ENCODE peak calls at places on chromosome 20, in seven cellular contexts. J is K562, M is ovary, V is GM12878, I is transverse colon, R is gastrocnemius medialis, A is A549. K is an unnamed sample.

GRCh38 chr20:44174996-44175766 is 11.8 kb downstream of the JPH2 start:
- DNase-seq in R (peak), A (no peak), I (no peak), V (no peak), J (no peak), M (no peak), K (peak)

GRCh38 chr20:17936306-17936790 is 32.2 kb downstream of the SNX5 start:
- DNase-seq in J (no peak), I (no peak), M (no peak), A (no peak), R (no peak), V (no peak), K (no peak)

GRCh38 chr20:57030611-57031600 is 235.5 kb downstream of the BMP7 start:
- DNase-seq in R (no peak), J (no peak), I (no peak), V (no peak), M (no peak), A (no peak), K (no peak)

GRCh38 chr20:4449977-4450715 is 271.6 kb upstream of the PRND start:
- DNase-seq in R (no peak), M (no peak), V (no peak), I (no peak), A (peak), J (no peak), K (no peak)

GRCh38 chr20:19826179-19826914 is 68.3 kb downstream of the RIN2 start:
- DNase-seq in I (no peak), J (no peak), M (no peak), A (no peak), V (no peak), R (no peak), K (no peak)

GRCh38 chr20:44073011-44073674 is 113.8 kb downstream of the JPH2 start:
- DNase-seq in J (no peak), V (no peak), M (peak), A (no peak), R (no peak), I (no peak), K (no peak)

GRCh38 chr20:44186674-44187053 is 324 bp downstream of the JPH2 start:
- DNase-seq in R (peak), J (no peak), V (no peak), I (peak), M (no peak), A (no peak), K (no peak)

GRCh38 chr20:45174434-45175364 is at the start of gene PI3:
- DNase-seq in I (peak), R (no peak), M (no peak), V (no peak), J (no peak), A (no peak), K (no peak)

GRCh38 chr20:6265204-6265904 is 142.5 kb upstream of the FERMT1 start:
- DNase-seq in M (no peak), J (no peak), V (no peak), I (no peak), A (peak), R (no peak), K (no peak)

GRCh38 chr20:38970302-38970701 is 8.2 kb downstream of the DHX35 start:
- DNase-seq in R (no peak), I (no peak), A (no peak), V (no peak), M (no peak), J (no peak), K (no peak)

GRCh38 chr20:38973546-38974120 is 11.5 kb downstream of the DHX35 start:
- DNase-seq in J (no peak), A (no peak), V (no peak), R (no peak), I (no peak), M (peak), K (peak)

GRCh38 chr20:38975539-38976120 is 13.5 kb downstream of the DHX35 start:
- DNase-seq in V (no peak), I (no peak), M (no peak), A (no peak), R (no peak), J (peak), K (no peak)

GRCh38 chr20:38969708-38970107 is 7.6 kb downstream of the DHX35 start:
- DNase-seq in R (no peak), V (no peak), M (no peak), J (no peak), A (no peak), I (peak), K (no peak)

GRCh38 chr20:38973107-38973506 is 11.0 kb downstream of the DHX35 start:
- DNase-seq in A (no peak), M (no peak), R (no peak), I (no peak), J (no peak), V (no peak), K (no peak)
- H3K27ac ChIP-seq in A (no peak), M (no peak), R (no peak), I (peak), J (no peak), V (no peak), K (peak)

GRCh38 chr20:64053841-64054661 is 4.6 kb upstream of the SOX18 start:
- DNase-seq in J (peak), M (no peak), I (no peak), R (no peak), V (no peak), A (peak), K (peak)
- TF ChIP-seq CTCF in J (peak), M (no peak), I (no peak), R (no peak), V (peak), A (peak), K (no peak)

DNA sequence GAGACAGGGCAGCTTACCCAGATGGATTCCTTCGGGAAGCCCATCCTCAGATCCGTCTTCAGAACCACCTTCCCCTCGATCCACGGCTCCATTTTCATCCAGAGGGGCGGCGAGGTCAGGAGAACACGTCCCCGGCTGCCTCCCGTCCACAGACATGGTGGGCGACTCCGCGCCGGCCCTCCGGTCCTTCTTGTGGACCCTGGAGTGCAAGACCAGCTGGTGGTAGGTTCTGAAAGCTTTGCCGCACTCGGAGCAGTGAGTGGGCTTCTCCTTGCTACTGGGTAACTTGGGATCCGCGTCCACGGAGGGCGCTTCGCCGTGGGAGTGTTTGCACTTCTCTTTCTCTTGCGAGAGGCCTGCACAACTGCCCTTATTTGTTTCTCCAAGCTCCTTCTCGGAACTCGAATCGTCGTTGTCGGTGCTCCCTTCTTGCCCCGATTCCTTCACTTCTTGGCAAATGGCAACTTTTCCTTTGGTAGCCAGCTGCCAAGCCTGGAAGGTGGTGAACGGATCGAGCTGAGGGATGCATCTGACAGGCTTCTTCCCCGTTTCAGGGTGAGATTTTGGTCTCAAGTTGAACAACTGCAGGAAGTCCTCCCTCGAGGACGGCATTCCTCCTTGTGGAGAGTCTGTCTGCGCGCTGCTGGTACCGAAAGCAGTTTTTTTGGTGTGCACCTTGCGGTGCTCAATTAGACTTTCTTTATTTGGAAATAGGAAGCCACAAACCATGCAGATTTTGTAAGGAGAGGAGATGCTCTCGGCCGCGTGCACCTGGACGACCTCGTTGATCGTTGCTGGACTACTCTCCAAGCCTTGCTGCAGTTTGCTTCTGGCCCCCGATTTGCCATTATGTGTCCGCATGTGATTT is 12.0 kb downstream of the ZNF217 start:
- DNase-seq in A (no peak), M (no peak), V (no peak), I (peak), J (no peak), R (no peak), K (no peak)
- TF ChIP-seq POLR2A in A (no peak), M (no peak), V (peak), I (no peak), J (no peak), R (no peak), K (no peak)

DNA sequence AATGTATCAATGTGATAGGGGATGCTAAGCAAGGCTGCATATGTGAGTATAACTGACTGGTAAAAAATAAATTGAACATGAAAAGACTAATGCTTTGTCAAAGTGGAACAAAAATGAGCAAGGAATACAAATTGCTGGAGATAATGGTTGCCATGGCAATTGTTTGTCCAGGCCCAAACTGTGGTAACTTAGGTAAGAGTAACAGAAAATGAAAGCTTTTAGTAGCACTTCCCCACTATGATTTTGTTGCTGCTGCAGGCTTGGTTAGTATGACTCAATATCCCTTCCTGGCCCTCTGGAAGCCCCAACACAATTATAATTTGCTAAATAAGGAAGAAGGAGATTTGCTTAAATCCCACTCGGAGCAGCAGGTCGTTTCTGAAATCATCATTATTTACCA is 577.1 kb downstream of the DOK5 start:
- DNase-seq in V (no peak), R (no peak), A (no peak), J (no peak), I (no peak), M (no peak), K (no peak)
- H3K27ac ChIP-seq in V (no peak), R (no peak), A (no peak), J (no peak), I (no peak), M (no peak), K (no peak)

GRCh38 chr20:13638496-13639477 is at the start of gene TASP1:
- DNase-seq in I (peak), R (peak), M (peak), A (peak), V (peak), J (peak), K (peak)
- TF ChIP-seq CTCF in I (no peak), R (no peak), M (no peak), A (no peak), V (no peak), J (no peak), K (no peak)

GRCh38 chr20:35673884-35674283 is 9.2 kb upstream of the CPNE1 start:
- DNase-seq in J (no peak), V (no peak), I (no peak), R (no peak), A (no peak), M (no peak), K (no peak)

GRCh38 chr20:35663813-35664543 is 722 bp downstream of the CPNE1 start:
- DNase-seq in R (peak), J (peak), I (peak), M (peak), A (peak), V (no peak), K (peak)

GRCh38 chr20:35669681-35670080 is 5.0 kb upstream of the CPNE1 start:
- DNase-seq in M (no peak), I (no peak), V (no peak), R (no peak), J (no peak), A (no peak), K (no peak)

GRCh38 chr20:35664544-35665206 is at the start of the genes CPNE1 and RBM12:
- DNase-seq in R (peak), I (peak), M (peak), V (peak), A (peak), J (peak), K (peak)

DNA sequence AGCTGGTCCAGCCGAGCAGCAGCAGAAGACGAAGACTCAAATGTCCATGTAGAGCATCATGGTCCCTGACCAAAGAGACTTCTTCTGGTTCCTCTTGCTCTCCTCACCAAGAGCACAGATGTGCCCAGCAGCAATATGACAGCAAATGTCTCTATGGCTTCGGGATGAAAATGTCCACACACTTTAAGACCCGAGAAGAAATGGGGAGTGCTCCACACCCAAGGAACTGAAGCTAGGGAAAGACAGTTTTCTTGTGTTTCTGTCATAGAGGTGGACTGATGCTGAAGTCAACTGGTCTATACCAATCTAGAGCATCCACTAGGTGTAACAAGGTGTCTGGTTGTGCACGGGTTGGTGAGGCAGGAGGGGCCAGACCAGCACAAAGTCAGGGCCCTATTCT is 4.5 kb upstream of the CPNE1 start:
- DNase-seq in I (no peak), V (no peak), J (no peak), R (no peak), M (no peak), A (no peak), K (no peak)
- TF ChIP-seq POLR2A in I (no peak), V (no peak), J (no peak), R (no peak), M (no peak), A (no peak), K (no peak)

DNA sequence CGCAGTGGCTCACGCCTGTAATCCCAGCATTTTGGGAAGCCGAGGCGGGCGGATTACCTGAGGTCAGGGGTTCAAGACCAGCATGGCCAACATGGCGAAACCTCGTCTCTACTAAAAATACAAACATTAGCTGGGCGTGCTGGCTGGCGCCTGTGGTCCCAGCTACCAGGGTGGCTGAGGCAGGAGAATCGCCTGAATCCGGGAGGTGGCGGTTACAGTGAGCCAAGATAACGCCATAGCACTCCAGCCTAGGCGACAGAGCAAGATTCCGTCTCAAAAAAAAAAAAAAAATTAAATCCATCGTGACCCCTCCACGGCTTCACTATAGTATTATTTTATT is 1.2 kb upstream of the CPNE1 start:
- DNase-seq in A (no peak), M (no peak), J (no peak), V (no peak), I (no peak), R (no peak), K (no peak)
- H3K27ac ChIP-seq in A (peak), M (no peak), J (no peak), V (no peak), I (no peak), R (no peak), K (no peak)